ENCODE peak calls at places on chromosomes 1 and 21, in four cellular contexts. H is pancreas; T is foreskin fibroblast; D is activated T-helper 1 cell treated with anti-CD3 and anti-CD28 coated beads, Interleukin-12 subunit alpha, Interleukin-12 subunit beta, Interleukin-2, Interleukin-4 antibody, amounts not matched to agents 30 ng/mL and 10 ng/mL and 1 ng/mL, durations not matched to agents 14 hours and 24 hours and 36 hours. E is an unnamed sample.
A peak's percentile ranks its signal among the peaks of the same experiment; 100 is the strongest.

GRCh38 chr1:53896673-53897229 is 2.8 kb downstream of the DIO1 start:
- DNase-seq in H (no peak), T (peak; percentile 91), D (no peak), E (no peak)

GRCh38 chr1:91895832-91896556 is 10.0 kb upstream of the TGFBR3 start:
- DNase-seq in H (no peak), T (no peak), D (no peak), E (no peak)

GRCh38 chr1:95287825-95288224 is 53.8 kb downstream of the RWDD3 start:
- DNase-seq in H (no peak), T (no peak), D (no peak), E (no peak)

GRCh38 chr1:218711884-218712674 is 366.9 kb downstream of the TGFB2 start:
- DNase-seq in H (no peak), T (peak; percentile 67), D (no peak), E (no peak)

GRCh38 chr1:40980453-40981121 is 1.1 kb downstream of the CTPS1 start:
- DNase-seq in H (peak; percentile 23), T (peak; percentile 43), D (peak; percentile 42), E (peak; percentile 39)

GRCh38 chr1:177223359-177223758 is 52.6 kb downstream of the BRINP2 start:
- DNase-seq in H (no peak), T (no peak), D (no peak), E (no peak)

GRCh38 chr1:1919304-1920056 is 401 bp upstream of the TMEM52 start:
- DNase-seq in H (peak; percentile 100), T (peak; percentile 99), D (peak; percentile 99), E (peak; percentile 100)

GRCh38 chr1:184485731-184486723 is 99.2 kb downstream of the C1orf21 start:
- DNase-seq in H (no peak), T (peak; percentile 40), D (no peak), E (no peak)

GRCh38 chr1:2534775-2535387 is 4.8 kb upstream of the HES5 start:
- DNase-seq in H (no peak), T (peak; percentile 86), D (no peak), E (peak; percentile 40)

GRCh38 chr1:205826975-205827374 is 14.0 kb upstream of the SLC41A1 start:
- DNase-seq in H (no peak), T (no peak), D (no peak), E (no peak)

GRCh38 chr1:109630881-109631512 is 11.4 kb downstream of the AMPD2 start:
- DNase-seq in H (peak; percentile 16), T (no peak), D (no peak), E (no peak)

GRCh38 chr1:64392109-64392508 is 77.8 kb upstream of the CACHD1 start:
- DNase-seq in H (peak; percentile 45), T (no peak), D (no peak), E (peak; percentile 71)

GRCh38 chr1:75795703-75796193 is 934 bp upstream of the MSH4 start:
- DNase-seq in H (no peak), T (no peak), D (no peak), E (no peak)

GRCh38 chr1:30536530-30536929 is 186.9 kb downstream of the MATN1 start:
- DNase-seq in H (no peak), T (no peak), D (no peak), E (no peak)

GRCh38 chr1:107724648-107725047 is 240.3 kb downstream of the VAV3 start:
- DNase-seq in H (no peak), T (peak; percentile 36), D (no peak), E (no peak)

GRCh38 chr1:172254521-172255222 is 165.8 kb upstream of the C1orf105 start:
- DNase-seq in H (no peak), T (peak; percentile 83), D (no peak), E (no peak)

GRCh38 chr1:23239638-23240295 is 22.5 kb upstream of the HTR1D start:
- DNase-seq in H (no peak), T (no peak), D (no peak), E (no peak)

GRCh38 chr1:119689511-119689910 is 22.2 kb upstream of the PHGDH start:
- DNase-seq in H (no peak), T (no peak), D (no peak), E (peak; percentile 53)

GRCh38 chr1:116738673-116739370 is 15.4 kb upstream of the CD2 start:
- DNase-seq in H (no peak), T (no peak), D (peak; percentile 79), E (no peak)

GRCh38 chr1:12778061-12778460 is 4.5 kb downstream of the PRAMEF12 start:
- DNase-seq in H (no peak), T (no peak), D (no peak), E (no peak)

GRCh38 chr1:172955161-172955821 is 95.5 kb downstream of the TNFSF18 start:
- DNase-seq in H (no peak), T (peak; percentile 85), D (no peak), E (no peak)

GRCh38 chr1:54111624-54112023 is 41.2 kb downstream of the CDCP2 start:
- DNase-seq in H (no peak), T (no peak), D (no peak), E (no peak)

GRCh38 chr21:33199516-33200217 is 30.1 kb upstream of the IFNAR2 start:
- DNase-seq in H (peak; percentile 90), T (peak; percentile 95), D (peak; percentile 67), E (peak; percentile 91)

GRCh38 chr1:30475966-30476365 is 247.4 kb downstream of the MATN1 start:
- DNase-seq in H (no peak), T (no peak), D (no peak), E (no peak)

GRCh38 chr21:42340187-42340586 is 10.6 kb downstream of the TFF2 start:
- DNase-seq in H (no peak), T (no peak), D (no peak), E (no peak)

GRCh38 chr1:39700348-39700747 is 9.1 kb upstream of the HPCAL4 start:
- DNase-seq in H (no peak), T (no peak), D (no peak), E (no peak)

GRCh38 chr1:20660363-20661234 is 570 bp downstream of the DDOST start:
- DNase-seq in H (no peak), T (no peak), D (peak; percentile 6), E (no peak)

GRCh38 chr1:150155413-150156071 is 5.8 kb downstream of the PLEKHO1 start:
- DNase-seq in H (no peak), T (no peak), D (no peak), E (no peak)

GRCh38 chr1:12741946-12742345 is 4.1 kb upstream of the CFAP107 start:
- DNase-seq in H (no peak), T (no peak), D (no peak), E (no peak)

GRCh38 chr1:243490748-243491686 is 235.2 kb downstream of the SDCCAG8 start:
- DNase-seq in H (no peak), T (peak; percentile 28), D (no peak), E (peak; percentile 70)

GRCh38 chr1:217948741-217949140 is 317.6 kb downstream of the SPATA17 start:
- DNase-seq in H (no peak), T (no peak), D (no peak), E (no peak)

GRCh38 chr1:212035123-212035834 is at the start of the genes DTL and INTS7:
- DNase-seq in H (peak; percentile 99), T (peak; percentile 100), D (peak; percentile 99), E (peak; percentile 99)

E was measured in GM23338.